ENCODE peak calls at places on chromosomes 1 and 21, in five cellular contexts. B is heart right ventricle; C is transverse colon; P is CD8-positive, alpha-beta memory T cell; I is NT2/D1. Q is an unnamed sample. For H3K27me3, the result is how much of the 10 kb centered on the place peaks cover.

GRCh38 chr1:76068542-76068941 is 6.0 kb upstream of the ST6GALNAC3 start:
- DNase-seq in I (no peak), P (no peak), C (no peak), B (no peak), Q (no peak)

GRCh38 chr1:57131701-57132394 is 166.0 kb upstream of the C8B start:
- DNase-seq in I (no peak), B (no peak), C (no peak), P (no peak), Q (no peak)

GRCh38 chr1:58143972-58144752 is 402.4 kb downstream of the OMA1 start:
- DNase-seq in B (no peak), C (no peak), I (no peak), P (no peak), Q (no peak)

GRCh38 chr1:219806642-219807041 is 121.7 kb downstream of the SLC30A10 start:
- DNase-seq in I (no peak), C (no peak), P (no peak), B (no peak), Q (no peak)

GRCh38 chr1:40094481-40095110 is 2.5 kb downstream of the PPT1 start:
- DNase-seq in C (no peak), I (no peak), B (no peak), P (no peak), Q (no peak)

GRCh38 chr1:47660622-47661021 is 222.8 kb downstream of the FOXD2 start:
- DNase-seq in P (no peak), C (no peak), I (no peak), B (no peak), Q (no peak)

GRCh38 chr1:18707696-18708257 is 77.1 kb downstream of the PAX7 start:
- DNase-seq in C (no peak), I (no peak), B (no peak), P (no peak), Q (no peak)

GRCh38 chr1:172795741-172796140 is 136.8 kb downstream of the FASLG start:
- DNase-seq in C (no peak), I (no peak), B (no peak), P (no peak), Q (no peak)

GRCh38 chr1:230550428-230550827 is 91.9 kb upstream of the COG2 start:
- DNase-seq in I (no peak), P (no peak), C (no peak), B (no peak), Q (no peak)

GRCh38 chr1:244349581-244350001 is 102.1 kb downstream of the ADSS2 start:
- DNase-seq in I (no peak), C (no peak), B (no peak), P (no peak), Q (no peak)

GRCh38 chr1:231407537-231408396 is 14.3 kb downstream of the EGLN1 start:
- DNase-seq in I (no peak), B (no peak), P (no peak), C (no peak), Q (no peak)

GRCh38 chr1:89532866-89533265 is 8.2 kb downstream of the LRRC8B start:
- DNase-seq in C (no peak), B (no peak), P (no peak), I (no peak), Q (no peak)

GRCh38 chr1:85580046-85580411 is 532 bp upstream of the CCN1 start:
- DNase-seq in P (no peak), C (no peak), B (peak), I (no peak), Q (peak)

GRCh38 chr1:32031578-32032286 is 18.1 kb downstream of the KHDRBS1 start:
- DNase-seq in P (no peak), B (no peak), I (no peak), C (no peak), Q (no peak)
- H3K27me3 ChIP-seq in P (under half), B (under half), I (under half), C (under half), Q (under half)

DNA sequence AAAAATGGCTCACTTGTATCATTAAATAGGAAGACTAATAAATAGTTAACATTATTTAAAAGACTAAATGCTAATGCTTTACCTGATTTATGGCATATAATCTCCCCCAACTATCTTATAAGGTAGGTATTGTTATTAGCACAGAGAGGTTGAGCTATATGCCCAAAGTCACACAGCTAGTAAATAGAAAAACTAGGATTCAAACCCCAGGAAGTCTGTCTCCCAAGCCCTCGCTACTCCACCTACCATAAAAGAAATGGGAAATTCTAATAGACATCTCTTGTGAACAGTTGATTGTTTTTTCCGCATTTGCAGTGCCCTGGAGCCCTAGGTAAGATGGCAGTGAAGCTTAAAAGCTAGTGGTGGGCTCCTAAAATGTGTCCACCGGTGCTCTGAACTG is 65.2 kb upstream of the SOD1 start:
- DNase-seq in C (no peak), I (no peak), P (no peak), B (no peak), Q (no peak)
- H3K27me3 ChIP-seq in C (under half), I (under half), P (under half), B (under half), Q (under half)

GRCh38 chr1:13512472-13512871 is 1.3 kb downstream of the LRRC38 start:
- DNase-seq in B (no peak), I (no peak), C (no peak), P (no peak), Q (peak)
- H3K27me3 ChIP-seq in B (under half), I (half or more), C (half or more), P (under half), Q (half or more)

DNA sequence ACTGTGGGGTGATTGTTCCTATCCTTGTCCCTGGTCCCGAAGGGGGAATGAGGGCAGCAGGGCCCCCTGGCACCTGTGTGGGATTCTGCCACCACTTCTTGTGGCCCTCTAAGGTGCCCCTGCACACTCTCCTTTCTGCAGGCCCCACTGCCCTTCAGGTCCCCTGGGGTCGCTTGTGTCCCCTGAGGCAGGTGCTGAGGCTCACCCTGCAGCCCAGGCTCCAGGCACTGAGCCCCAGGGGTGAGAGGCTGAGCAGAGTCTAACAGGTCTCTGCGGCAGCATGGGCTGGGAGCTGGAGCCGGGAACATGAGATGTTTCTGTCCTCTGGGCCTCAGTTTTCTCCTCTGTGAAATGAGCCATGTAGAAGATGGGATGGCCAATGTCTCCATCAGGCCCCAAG is 211.0 kb upstream of the VAMP3 start:
- DNase-seq in C (no peak), P (no peak), B (no peak), I (no peak), Q (no peak)
- H3K27me3 ChIP-seq in C (under half), P (under half), B (under half), I (under half), Q (under half)

GRCh38 chr1:31501505-31501904 is 74.8 kb upstream of the TINAGL1 start:
- DNase-seq in I (no peak), P (no peak), B (no peak), C (no peak), Q (peak)

GRCh38 chr1:31503581-31503980 is 72.7 kb upstream of the TINAGL1 start:
- DNase-seq in B (no peak), C (no peak), I (no peak), P (no peak), Q (peak)

GRCh38 chr1:31502253-31502652 is 74.1 kb upstream of the TINAGL1 start:
- DNase-seq in B (no peak), C (no peak), I (no peak), P (no peak), Q (no peak)

GRCh38 chr1:31504001-31504400 is 72.3 kb upstream of the TINAGL1 start:
- DNase-seq in P (no peak), C (no peak), B (no peak), I (no peak), Q (no peak)

DNA sequence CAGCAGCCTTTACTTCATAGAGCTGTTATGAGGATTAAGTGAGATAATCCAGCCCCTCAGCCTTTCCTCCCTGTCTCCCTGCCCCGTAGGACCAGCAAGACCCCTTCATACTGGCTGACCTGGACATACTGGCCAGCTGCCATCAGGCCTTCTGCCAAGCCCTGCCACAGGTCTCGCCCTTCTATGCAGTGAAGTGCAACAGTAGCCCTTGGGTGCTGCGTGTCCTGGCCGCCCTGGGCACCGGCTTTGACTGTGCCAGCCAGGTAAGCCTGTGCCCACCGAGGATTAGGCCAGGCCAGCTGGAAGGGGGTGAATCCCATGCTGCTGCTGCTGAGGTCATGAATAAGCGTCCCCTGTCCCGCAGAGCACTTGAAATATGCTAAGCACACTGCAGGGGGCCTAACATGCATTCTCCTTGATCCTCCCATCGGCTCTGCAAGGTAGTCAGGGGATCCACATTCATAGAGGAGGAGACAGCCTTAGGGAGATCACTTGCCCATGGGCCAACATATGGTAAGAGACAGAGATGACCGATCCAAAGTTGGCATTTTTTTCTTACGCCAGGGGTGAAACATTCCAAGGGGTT is 73.3 kb upstream of the TINAGL1 start:
- DNase-seq in B (no peak), C (no peak), I (peak), P (no peak), Q (peak)
- H3K27me3 ChIP-seq in B (under half), C (under half), I (under half), P (under half), Q (under half)

GRCh38 chr1:154568165-154568815 is 712 bp downstream of the CHRNB2 start:
- DNase-seq in I (no peak), B (no peak), C (no peak), P (no peak), Q (no peak)
- H3K27me3 ChIP-seq in I (under half), B (under half), C (under half), P (under half), Q (under half)

GRCh38 chr1:29838738-29839320 is 602.5 kb downstream of the PTPRU start:
- DNase-seq in C (no peak), P (no peak), B (no peak), I (no peak), Q (no peak)

GRCh38 chr1:29837306-29837646 is 601.0 kb downstream of the PTPRU start:
- DNase-seq in P (no peak), I (no peak), B (no peak), C (no peak), Q (no peak)

GRCh38 chr1:29839726-29840125 is 603.4 kb downstream of the PTPRU start:
- DNase-seq in B (no peak), I (no peak), C (no peak), P (no peak), Q (no peak)

GRCh38 chr1:29845910-29846309 is 609.6 kb downstream of the PTPRU start:
- DNase-seq in I (no peak), P (no peak), B (no peak), C (no peak), Q (no peak)

DNA sequence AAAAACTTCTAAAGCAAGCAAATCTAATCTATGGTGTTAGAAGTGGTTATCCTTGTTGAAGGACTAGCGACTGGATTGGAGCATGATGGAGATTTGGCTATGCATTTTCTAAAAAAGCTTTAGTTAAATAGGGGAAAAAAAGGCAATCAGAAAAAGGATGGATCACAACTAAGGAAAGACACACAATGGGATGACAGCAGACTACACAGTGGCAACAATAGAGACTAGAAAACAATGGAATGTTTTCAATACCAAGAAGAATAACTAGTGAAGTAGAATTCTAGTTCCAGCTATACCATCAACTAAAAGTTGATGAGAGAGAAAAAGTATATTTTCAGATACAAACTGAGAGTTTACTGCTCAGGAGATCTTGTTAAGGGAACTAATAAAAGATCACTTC is 605.8 kb downstream of the PTPRU start:
- DNase-seq in B (no peak), I (no peak), C (no peak), P (no peak), Q (no peak)
- H3K27me3 ChIP-seq in B (under half), I (under half), C (under half), P (under half), Q (under half)

GRCh38 chr1:2571348-2571747 is 15.2 kb downstream of the TNFRSF14 start:
- DNase-seq in I (no peak), P (no peak), B (no peak), C (no peak), Q (no peak)
- H3K27me3 ChIP-seq in I (under half), P (under half), B (under half), C (under half), Q (under half)

GRCh38 chr1:204199579-204199978 is 3.3 kb upstream of the KISS1 start:
- DNase-seq in I (no peak), P (no peak), B (no peak), C (no peak), Q (no peak)
- H3K27me3 ChIP-seq in I (under half), P (under half), B (under half), C (under half), Q (under half)